ENCODE peak calls at places on chromosomes 13 and 19, in seven cellular contexts. H is NCI-H2081; E is NCI-H524; N is cardiac fibroblast; I is effector CD4-positive, alpha-beta T cell; L is fibroblast of mammary gland; T is kidney. K is an unnamed sample.

GRCh38 chr19:50741179-50741933 is 18.2 kb downstream of the CLEC11A start:
- DNase-seq in H (no peak), E (no peak), N (no peak), I (no peak), L (no peak), T (no peak), K (no peak)

GRCh38 chr19:34645551-34645950 is 31.4 kb downstream of the SCGB2B2 start:
- DNase-seq in H (no peak), E (peak; percentile 91), N (no peak), I (no peak), L (no peak), T (no peak), K (no peak)

GRCh38 chr13:105502193-105502592 is 1033.3 kb downstream of the EFNB2 start:
- DNase-seq in H (no peak), E (no peak), N (no peak), I (no peak), L (no peak), T (no peak), K (no peak)

GRCh38 chr13:64369121-64369520 is 2861.0 kb downstream of the PCDH9 start:
- DNase-seq in H (no peak), E (no peak), N (peak; percentile 56), I (no peak), L (peak; percentile 5), T (no peak), K (peak; percentile 50)

GRCh38 chr13:45367358-45367757 is 26.4 kb upstream of the TPT1 start:
- DNase-seq in H (peak; percentile 5), E (no peak), N (peak; percentile 94), I (peak; percentile 88), L (peak; percentile 94), T (peak; percentile 92), K (peak; percentile 52)

GRCh38 chr13:40798380-40798779 is 9.0 kb downstream of the SLC25A15 start:
- DNase-seq in H (no peak), E (no peak), N (no peak), I (no peak), L (no peak), T (no peak), K (no peak)

GRCh38 chr19:46015961-46016425 is 6.9 kb downstream of the PGLYRP1 start:
- DNase-seq in H (no peak), E (peak; percentile 16), N (no peak), I (peak; percentile 22), L (no peak), T (peak; percentile 63), K (peak; percentile 23)

GRCh38 chr13:47298506-47298905 is 401.7 kb upstream of the HTR2A start:
- DNase-seq in H (no peak), E (no peak), N (peak; percentile 9), I (no peak), L (peak; percentile 68), T (no peak), K (no peak)

GRCh38 chr19:2509096-2509495 is 33.2 kb downstream of the GADD45B start:
- DNase-seq in H (no peak), E (no peak), N (no peak), I (no peak), L (no peak), T (no peak), K (no peak)

GRCh38 chr13:79749985-79750551 is 269.1 kb downstream of the NDFIP2 start:
- DNase-seq in H (no peak), E (no peak), N (peak; percentile 94), I (no peak), L (peak; percentile 93), T (no peak), K (peak; percentile 93)

GRCh38 chr19:3392480-3392879 is 26.1 kb downstream of the NFIC start:
- DNase-seq in H (no peak), E (peak; percentile 61), N (no peak), I (no peak), L (no peak), T (no peak), K (no peak)

GRCh38 chr13:92315265-92315664 is 911.3 kb upstream of the GPC6 start:
- DNase-seq in H (no peak), E (no peak), N (no peak), I (no peak), L (no peak), T (no peak), K (no peak)

GRCh38 chr13:46324976-46325375 is 62.1 kb downstream of the RUBCNL start:
- DNase-seq in H (no peak), E (no peak), N (peak; percentile 68), I (no peak), L (peak; percentile 19), T (no peak), K (peak; percentile 41)

GRCh38 chr19:10086032-10086903 is at the start of gene SHFL:
- DNase-seq in H (peak; percentile 6), E (no peak), N (peak; percentile 48), I (peak; percentile 80), L (peak; percentile 36), T (peak; percentile 92), K (peak; percentile 91)